ENCODE peak calls at places on chromosomes 7 and 10, in eight cellular contexts. K is heart left ventricle; S is colonic mucosa; Z is stimulated activated CD4-positive, alpha-beta T cell treated with anti-CD3 and anti-CD28 coated beads, Interleukin-1b, Interleukin-23, amount 100 ng/mL, for 24 hours; O is endothelial cell; J is A549; N is activated T-cell treated with anti-CD3 and anti-CD28 coated beads, Interleukin-2, amount 50 U/mL, for 4 hours; B is stomach. C is an unnamed sample.

GRCh38 chr10:94138391-94138790 is 144.7 kb downstream of the PLCE1 start:
- DNase-seq in K (no peak), S (no peak), Z (no peak), O (no peak), J (no peak), N (no peak), B (no peak), C (no peak)

GRCh38 chr7:16409777-16410176 is 11.6 kb downstream of the CRPPA start:
- DNase-seq in K (no peak), S (no peak), Z (no peak), O (no peak), J (no peak), N (no peak), B (no peak), C (no peak)

GRCh38 chr7:2019693-2020511 is 212.8 kb downstream of the MAD1L1 start:
- DNase-seq in K (peak), S (peak), Z (no peak), O (no peak), J (no peak), N (peak), B (no peak), C (no peak)

GRCh38 chr7:103689262-103689661 is 243.3 kb upstream of the SLC26A5 start:
- DNase-seq in K (no peak), S (no peak), Z (no peak), O (no peak), J (no peak), N (no peak), B (no peak), C (no peak)

GRCh38 chr7:99218406-99219184 is 10.7 kb upstream of the KPNA7 start:
- DNase-seq in K (no peak), S (no peak), Z (no peak), O (no peak), J (no peak), N (no peak), B (no peak), C (no peak)

GRCh38 chr10:124156524-124157225 is 63.3 kb upstream of the CHST15 start:
- DNase-seq in K (peak), S (no peak), Z (no peak), O (no peak), J (no peak), N (no peak), B (peak), C (no peak)

GRCh38 chr7:123924941-123925340 is at the start of gene SPAM1:
- DNase-seq in K (no peak), S (no peak), Z (no peak), O (no peak), J (no peak), N (no peak), B (no peak), C (no peak)

GRCh38 chr10:124152139-124152780 is 58.9 kb upstream of the CHST15 start:
- DNase-seq in K (peak), S (peak), Z (no peak), O (no peak), J (peak), N (no peak), B (peak), C (no peak)

GRCh38 chr10:45403151-45403550 is 29.1 kb downstream of the ALOX5 start:
- DNase-seq in K (no peak), S (no peak), Z (no peak), O (no peak), J (no peak), N (no peak), B (no peak), C (no peak)

GRCh38 chr7:159030490-159031134 is 114.1 kb downstream of the VIPR2 start:
- DNase-seq in K (peak), S (peak), Z (no peak), O (peak), J (peak), N (no peak), B (peak), C (peak)

GRCh38 chr7:80542398-80542797 is 30.5 kb upstream of the GNAT3 start:
- DNase-seq in K (no peak), S (no peak), Z (no peak), O (no peak), J (peak), N (no peak), B (no peak), C (no peak)

GRCh38 chr10:30493609-30494530 is 59.9 kb downstream of the MAP3K8 start:
- DNase-seq in K (peak), S (peak), Z (no peak), O (no peak), J (no peak), N (no peak), B (no peak), C (no peak)

GRCh38 chr7:98282727-98283126 is 1.2 kb downstream of the BRI3 start:
- DNase-seq in K (no peak), S (no peak), Z (no peak), O (no peak), J (no peak), N (no peak), B (no peak), C (no peak)

GRCh38 chr10:17171131-17171530 is 30.3 kb downstream of the TRDMT1 start:
- DNase-seq in K (no peak), S (no peak), Z (no peak), O (no peak), J (no peak), N (no peak), B (no peak), C (no peak)

GRCh38 chr7:43479543-43479942 is 103.4 kb upstream of the STK17A start:
- DNase-seq in K (no peak), S (no peak), Z (no peak), O (no peak), J (no peak), N (no peak), B (no peak), C (peak)

GRCh38 chr10:15724683-15725082 is 5.0 kb upstream of the ITGA8 start:
- DNase-seq in K (no peak), S (no peak), Z (no peak), O (no peak), J (no peak), N (no peak), B (no peak), C (no peak)

GRCh38 chr10:81116990-81117389 is 579.3 kb downstream of the SH2D4B start:
- DNase-seq in K (no peak), S (no peak), Z (no peak), O (no peak), J (no peak), N (no peak), B (no peak), C (no peak)

GRCh38 chr10:31622993-31623392 is 304.0 kb downstream of the ZEB1 start:
- DNase-seq in K (no peak), S (no peak), Z (no peak), O (no peak), J (no peak), N (no peak), B (no peak), C (no peak)

C was measured in H1.